ENCODE peak calls at places on chromosomes 4 and X, in six cellular contexts. Q, D, X, Z, J and O are unnamed samples.

GRCh38 chr4:137307806-137308205 is 224.5 kb downstream of the PCDH18 start:
- DNase-seq in Q (no peak), D (peak; percentile 82), X (no peak), Z (no peak), J (no peak), O (no peak)

GRCh38 chr4:41538017-41538733 is at the start of gene LIMCH1:
- DNase-seq in Q (peak; percentile 66), D (no peak), X (peak; percentile 79), Z (no peak), J (peak; percentile 50), O (no peak)

GRCh38 chr4:110816367-110816766 is 193.5 kb upstream of the PITX2 start:
- DNase-seq in Q (no peak), D (no peak), X (no peak), Z (no peak), J (no peak), O (no peak)

GRCh38 chr4:17468638-17469221 is 43.2 kb downstream of the QDPR start:
- DNase-seq in Q (no peak), D (peak; percentile 44), X (peak; percentile 40), Z (peak; percentile 65), J (no peak), O (peak; percentile 47)

GRCh38 chrX:338836-339400 is 20.3 kb upstream of the GTPBP6 start:
- DNase-seq in Q (no peak), D (no peak), X (peak; percentile 38), Z (no peak), J (no peak), O (no peak)

GRCh38 chr4:89744915-89745314 is 92.0 kb downstream of the SNCA start:
- DNase-seq in Q (no peak), D (no peak), X (no peak), Z (no peak), J (no peak), O (no peak)

GRCh38 chrX:38717871-38718270 is 83.4 kb upstream of the MID1IP1 start:
- DNase-seq in Q (peak; percentile 36), D (peak; percentile 20), X (peak; percentile 54), Z (peak; percentile 3), J (no peak), O (no peak)

GRCh38 chr4:7778524-7779193 is 161.0 kb downstream of the AFAP1 start:
- DNase-seq in Q (no peak), D (peak; percentile 30), X (no peak), Z (peak; percentile 10), J (no peak), O (no peak)

GRCh38 chrX:136866337-136867095 is 14.0 kb downstream of the RBMX start:
- DNase-seq in Q (no peak), D (no peak), X (no peak), Z (no peak), J (no peak), O (no peak)

GRCh38 chrX:18983711-18984380 is at the start of gene PHKA2:
- DNase-seq in Q (peak; percentile 57), D (no peak), X (peak; percentile 65), Z (peak; percentile 61), J (peak; percentile 72), O (no peak)

GRCh38 chr4:46277165-46277951 is 112.6 kb downstream of the GABRA2 start:
- DNase-seq in Q (no peak), D (no peak), X (no peak), Z (no peak), J (no peak), O (no peak)

GRCh38 chrX:74419861-74420193 is 1.5 kb upstream of the SLC16A2 start:
- DNase-seq in Q (peak; percentile 28), D (no peak), X (peak; percentile 47), Z (no peak), J (no peak), O (peak; percentile 9)
- H4K8ac ChIP-seq in Q (no peak overlapping the region), D (peak overlapping the region; percentile 65), X (no peak overlapping the region), Z (no peak overlapping the region), J (no peak overlapping the region), O (peak overlapping the region; percentile 98)

GRCh38 chr4:147799986-147800555 is 68.2 kb downstream of the ARHGAP10 start:
- DNase-seq in Q (no peak), D (no peak), X (no peak), Z (peak; percentile 66), J (no peak), O (no peak)
- H3K4ac ChIP-seq in Q (no peak overlapping the region), D (peak overlapping the region; percentile 29), X (no peak overlapping the region), Z (no peak overlapping the region), J (peak overlapping the region; percentile 67), O (no peak overlapping the region)

GRCh38 chr4:87011340-87012034 is 76.7 kb downstream of the AFF1 start:
- DNase-seq in Q (no peak), D (peak; percentile 89), X (peak; percentile 93), Z (peak; percentile 96), J (no peak), O (no peak)

GRCh38 chr4:87007345-87008181 is 72.8 kb downstream of the AFF1 start:
- DNase-seq in Q (no peak), D (peak; percentile 54), X (peak; percentile 76), Z (peak; percentile 72), J (no peak), O (peak; percentile 58)

GRCh38 chr4:87010192-87010591 is 75.4 kb downstream of the AFF1 start:
- DNase-seq in Q (no peak), D (no peak), X (no peak), Z (no peak), J (no peak), O (no peak)

GRCh38 chr4:87006531-87007344 is 71.9 kb downstream of the AFF1 start:
- DNase-seq in Q (peak; percentile 94), D (peak; percentile 92), X (peak; percentile 98), Z (peak; percentile 95), J (peak; percentile 93), O (peak; percentile 97)

GRCh38 chr4:87009095-87009648 is 74.4 kb downstream of the AFF1 start:
- DNase-seq in Q (no peak), D (no peak), X (no peak), Z (no peak), J (no peak), O (no peak)
- H2BK15ac ChIP-seq in Q (no peak overlapping the region), D (no peak overlapping the region), X (no peak overlapping the region), Z (no peak overlapping the region), J (no peak overlapping the region), O (no peak overlapping the region)

GRCh38 chr4:76305971-76306881 is at the start of gene STBD1:
- DNase-seq in Q (peak; percentile 88), D (peak; percentile 49), X (peak; percentile 81), Z (peak; percentile 78), J (peak; percentile 90), O (peak; percentile 73)

GRCh38 chr4:76308548-76308947 is 2.0 kb downstream of the STBD1 start:
- DNase-seq in Q (no peak), D (no peak), X (peak; percentile 48), Z (no peak), J (no peak), O (no peak)

GRCh38 chr4:76305033-76305687 is 1.4 kb upstream of the STBD1 start:
- DNase-seq in Q (no peak), D (no peak), X (no peak), Z (no peak), J (no peak), O (no peak)

GRCh38 chr4:76307670-76308014 is 1.1 kb downstream of the STBD1 start:
- DNase-seq in Q (no peak), D (no peak), X (no peak), Z (no peak), J (no peak), O (no peak)

DNA sequence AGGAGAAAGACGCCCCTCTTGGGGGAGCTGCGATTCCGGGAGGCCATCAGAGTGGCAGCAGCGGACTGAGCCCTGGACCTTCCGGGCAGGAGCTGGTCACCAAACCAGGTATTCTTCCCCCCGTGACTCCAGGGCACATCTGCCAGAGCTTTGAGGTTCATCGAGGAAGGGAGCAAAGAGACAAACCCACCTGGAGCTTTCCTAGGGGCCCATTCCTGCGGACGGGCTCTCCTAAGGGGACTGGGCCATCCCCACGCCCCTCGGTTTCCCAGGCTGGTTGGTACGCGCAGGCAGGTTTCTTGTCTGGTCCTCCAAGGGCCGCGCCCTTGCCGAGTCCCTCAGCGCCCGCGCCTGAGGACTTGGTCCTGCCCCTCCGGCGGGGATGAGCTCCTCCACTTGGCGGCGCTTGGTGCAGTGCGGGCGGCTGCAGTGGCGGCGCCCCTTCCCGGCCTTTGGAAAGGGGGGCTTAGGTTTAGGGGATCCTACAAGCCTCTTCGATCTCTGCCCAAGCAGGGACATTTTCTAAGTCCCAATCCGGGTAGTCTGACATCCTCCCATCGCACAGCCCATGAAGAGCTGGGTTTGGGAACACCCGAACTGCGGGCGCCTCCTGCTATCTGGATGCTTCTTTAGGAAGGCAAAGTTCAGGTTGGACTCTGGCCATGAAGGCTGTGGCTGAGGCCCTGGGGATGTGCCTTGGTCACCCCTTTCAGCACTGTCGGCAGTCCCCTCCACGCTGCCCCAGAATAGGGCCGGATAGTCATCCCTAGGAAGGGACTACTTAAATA is 543 bp downstream of the STBD1 start:
- DNase-seq in Q (peak; percentile 70), D (peak; percentile 44), X (peak; percentile 79), Z (peak; percentile 68), J (peak; percentile 85), O (peak; percentile 48)
- H4K8ac ChIP-seq in Q (no peak overlapping the region), D (peak overlapping the region; percentile 29), X (no peak overlapping the region), Z (peak overlapping the region; percentile 73), J (peak overlapping the region; percentile 62), O (no peak overlapping the region)

GRCh38 chr4:124275-125081 is at the start of gene ZNF718:
- DNase-seq in Q (peak; percentile 97), D (peak; percentile 97), X (peak; percentile 99), Z (peak; percentile 98), J (peak; percentile 94), O (peak; percentile 97)
- H3K4ac ChIP-seq in Q (no peak within 1 kb of the TSS), D (peak within 1 kb of the TSS; percentile 86), X (peak within 1 kb of the TSS; percentile 74), Z (peak within 1 kb of the TSS; percentile 35), J (peak within 1 kb of the TSS; percentile 99), O (no peak within 1 kb of the TSS)

DNA sequence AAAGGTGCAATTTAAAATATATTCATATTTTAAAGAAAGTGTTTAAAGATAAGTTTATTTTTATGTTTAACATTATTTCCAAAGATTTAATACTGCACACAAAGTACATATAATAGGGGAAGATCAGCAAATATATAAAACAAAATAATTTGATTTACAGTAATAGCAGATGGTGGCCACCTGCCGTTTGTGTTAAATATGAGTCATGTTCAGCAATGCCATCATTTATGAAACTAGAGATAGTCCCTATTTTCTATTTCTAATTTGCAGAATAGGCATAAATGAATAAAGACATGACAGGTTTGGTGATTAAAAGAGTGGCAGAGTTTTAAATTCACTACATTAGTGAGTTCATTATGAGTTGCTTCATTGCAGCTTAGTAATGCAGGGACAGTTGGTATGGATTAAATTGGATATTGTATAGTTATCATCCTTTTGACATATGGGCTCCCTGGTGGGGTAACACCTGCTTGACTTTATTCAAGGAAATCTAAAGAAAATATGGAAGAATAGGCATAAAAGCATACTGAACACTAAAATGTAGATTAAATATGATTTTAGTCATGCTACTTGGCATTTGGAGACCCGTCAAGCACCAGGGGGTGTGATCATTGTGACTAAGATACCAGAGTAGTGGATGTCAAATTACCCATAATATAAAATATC is 78.8 kb upstream of the BANK1 start:
- DNase-seq in Q (no peak), D (no peak), X (no peak), Z (no peak), J (no peak), O (no peak)
- H2BK15ac ChIP-seq in Q (no peak overlapping the region), D (no peak overlapping the region), X (no peak overlapping the region), Z (no peak overlapping the region), J (no peak overlapping the region), O (no peak overlapping the region)

GRCh38 chrX:20596856-20597255 is 330.1 kb upstream of the RPS6KA3 start:
- DNase-seq in Q (no peak), D (no peak), X (no peak), Z (no peak), J (no peak), O (no peak)
- H4K8ac ChIP-seq in Q (no peak overlapping the region), D (no peak overlapping the region), X (no peak overlapping the region), Z (no peak overlapping the region), J (no peak overlapping the region), O (no peak overlapping the region)